ENCODE peak calls at places on chromosomes 1 and 21, in ten cellular contexts. One of them, this sample, is unnamed.

GRCh38 chr1:34268311-34269042 is 91.8 kb downstream of the C1orf94 start:
- DNase-seq in NAMALWA: peak
- DNase-seq in activated T-helper 1 cell treated with anti-CD3 and anti-CD28 coated beads, Interleukin-12 subunit alpha, Interleukin-12 subunit beta, Interleukin-2, Interleukin-4 antibody, amounts not matched to agents 30 ng/mL and 10 ng/mL and 1 ng/mL, durations not matched to agents 14 hours and 24 hours and 36 hours: no peak
- DNase-seq in anterior cingulate cortex: peak
- DNase-seq in NCI-H1930: no peak
- DNase-seq in breast epithelium: no peak
- DNase-seq in endothelial cell: no peak
- DNase-seq in COR-L47: no peak
- DNase-seq in fibroblast of lung: no peak
- DNase-seq in LoVo: peak
- DNase-seq in this sample: no peak

GRCh38 chr1:3910049-3910731 is 10.1 kb upstream of the C1orf174 start:
- DNase-seq in endothelial cell: no peak
- DNase-seq in COR-L47: no peak
- DNase-seq in NAMALWA: peak
- DNase-seq in activated T-helper 1 cell treated with anti-CD3 and anti-CD28 coated beads, Interleukin-12 subunit alpha, Interleukin-12 subunit beta, Interleukin-2, Interleukin-4 antibody, amounts not matched to agents 30 ng/mL and 10 ng/mL and 1 ng/mL, durations not matched to agents 14 hours and 24 hours and 36 hours: no peak
- DNase-seq in LoVo: no peak
- DNase-seq in anterior cingulate cortex: no peak
- DNase-seq in fibroblast of lung: no peak
- DNase-seq in NCI-H1930: no peak
- DNase-seq in breast epithelium: no peak
- DNase-seq in this sample: no peak

GRCh38 chr1:198373376-198373775 is 167.1 kb downstream of the ATP6V1G3 start:
- DNase-seq in LoVo: no peak
- DNase-seq in breast epithelium: no peak
- DNase-seq in NAMALWA: no peak
- DNase-seq in COR-L47: no peak
- DNase-seq in endothelial cell: no peak
- DNase-seq in activated T-helper 1 cell treated with anti-CD3 and anti-CD28 coated beads, Interleukin-12 subunit alpha, Interleukin-12 subunit beta, Interleukin-2, Interleukin-4 antibody, amounts not matched to agents 30 ng/mL and 10 ng/mL and 1 ng/mL, durations not matched to agents 14 hours and 24 hours and 36 hours: no peak
- DNase-seq in NCI-H1930: no peak
- DNase-seq in anterior cingulate cortex: no peak
- DNase-seq in fibroblast of lung: peak
- DNase-seq in this sample: no peak

GRCh38 chr1:74145086-74145485 is 52.9 kb downstream of the LRRIQ3 start:
- DNase-seq in fibroblast of lung: no peak
- DNase-seq in COR-L47: no peak
- DNase-seq in breast epithelium: no peak
- DNase-seq in activated T-helper 1 cell treated with anti-CD3 and anti-CD28 coated beads, Interleukin-12 subunit alpha, Interleukin-12 subunit beta, Interleukin-2, Interleukin-4 antibody, amounts not matched to agents 30 ng/mL and 10 ng/mL and 1 ng/mL, durations not matched to agents 14 hours and 24 hours and 36 hours: no peak
- DNase-seq in anterior cingulate cortex: no peak
- DNase-seq in endothelial cell: no peak
- DNase-seq in NAMALWA: no peak
- DNase-seq in LoVo: no peak
- DNase-seq in NCI-H1930: no peak
- DNase-seq in this sample: no peak

GRCh38 chr21:33552093-33552998 is 9.5 kb downstream of the SON start:
- DNase-seq in breast epithelium: no peak
- DNase-seq in LoVo: no peak
- DNase-seq in NCI-H1930: no peak
- DNase-seq in fibroblast of lung: no peak
- DNase-seq in COR-L47: no peak
- DNase-seq in anterior cingulate cortex: no peak
- DNase-seq in activated T-helper 1 cell treated with anti-CD3 and anti-CD28 coated beads, Interleukin-12 subunit alpha, Interleukin-12 subunit beta, Interleukin-2, Interleukin-4 antibody, amounts not matched to agents 30 ng/mL and 10 ng/mL and 1 ng/mL, durations not matched to agents 14 hours and 24 hours and 36 hours: no peak
- DNase-seq in NAMALWA: peak
- DNase-seq in endothelial cell: no peak
- DNase-seq in this sample: no peak

GRCh38 chr1:68149110-68149798 is 83.1 kb downstream of the WLS start:
- DNase-seq in NCI-H1930: no peak
- DNase-seq in LoVo: no peak
- DNase-seq in NAMALWA: no peak
- DNase-seq in anterior cingulate cortex: no peak
- DNase-seq in fibroblast of lung: no peak
- DNase-seq in activated T-helper 1 cell treated with anti-CD3 and anti-CD28 coated beads, Interleukin-12 subunit alpha, Interleukin-12 subunit beta, Interleukin-2, Interleukin-4 antibody, amounts not matched to agents 30 ng/mL and 10 ng/mL and 1 ng/mL, durations not matched to agents 14 hours and 24 hours and 36 hours: no peak
- DNase-seq in breast epithelium: no peak
- DNase-seq in endothelial cell: no peak
- DNase-seq in COR-L47: no peak
- DNase-seq in this sample: no peak

GRCh38 chr1:174074757-174075156 is 52.6 kb upstream of the RC3H1 start:
- DNase-seq in breast epithelium: no peak
- DNase-seq in fibroblast of lung: peak
- DNase-seq in anterior cingulate cortex: no peak
- DNase-seq in endothelial cell: no peak
- DNase-seq in COR-L47: no peak
- DNase-seq in NAMALWA: peak
- DNase-seq in LoVo: peak
- DNase-seq in activated T-helper 1 cell treated with anti-CD3 and anti-CD28 coated beads, Interleukin-12 subunit alpha, Interleukin-12 subunit beta, Interleukin-2, Interleukin-4 antibody, amounts not matched to agents 30 ng/mL and 10 ng/mL and 1 ng/mL, durations not matched to agents 14 hours and 24 hours and 36 hours: no peak
- DNase-seq in NCI-H1930: no peak
- DNase-seq in this sample: peak

GRCh38 chr1:10941891-10942541 is 70.4 kb upstream of the TARDBP start:
- DNase-seq in fibroblast of lung: peak
- DNase-seq in COR-L47: no peak
- DNase-seq in breast epithelium: no peak
- DNase-seq in endothelial cell: peak
- DNase-seq in activated T-helper 1 cell treated with anti-CD3 and anti-CD28 coated beads, Interleukin-12 subunit alpha, Interleukin-12 subunit beta, Interleukin-2, Interleukin-4 antibody, amounts not matched to agents 30 ng/mL and 10 ng/mL and 1 ng/mL, durations not matched to agents 14 hours and 24 hours and 36 hours: peak
- DNase-seq in LoVo: peak
- DNase-seq in NAMALWA: peak
- DNase-seq in anterior cingulate cortex: no peak
- DNase-seq in NCI-H1930: peak
- DNase-seq in this sample: no peak

GRCh38 chr1:39572379-39573096 is 4.1 kb downstream of the PABPC4 start:
- DNase-seq in breast epithelium: no peak
- DNase-seq in LoVo: no peak
- DNase-seq in NCI-H1930: no peak
- DNase-seq in activated T-helper 1 cell treated with anti-CD3 and anti-CD28 coated beads, Interleukin-12 subunit alpha, Interleukin-12 subunit beta, Interleukin-2, Interleukin-4 antibody, amounts not matched to agents 30 ng/mL and 10 ng/mL and 1 ng/mL, durations not matched to agents 14 hours and 24 hours and 36 hours: no peak
- DNase-seq in anterior cingulate cortex: no peak
- DNase-seq in endothelial cell: no peak
- DNase-seq in COR-L47: no peak
- DNase-seq in NAMALWA: no peak
- DNase-seq in fibroblast of lung: no peak
- DNase-seq in this sample: no peak

GRCh38 chr1:226060976-226061792 is 1.3 kb upstream of the H3-3A start:
- DNase-seq in anterior cingulate cortex: no peak
- DNase-seq in fibroblast of lung: peak
- DNase-seq in endothelial cell: no peak
- DNase-seq in NCI-H1930: no peak
- DNase-seq in LoVo: no peak
- DNase-seq in NAMALWA: peak
- DNase-seq in activated T-helper 1 cell treated with anti-CD3 and anti-CD28 coated beads, Interleukin-12 subunit alpha, Interleukin-12 subunit beta, Interleukin-2, Interleukin-4 antibody, amounts not matched to agents 30 ng/mL and 10 ng/mL and 1 ng/mL, durations not matched to agents 14 hours and 24 hours and 36 hours: no peak
- DNase-seq in breast epithelium: no peak
- DNase-seq in COR-L47: no peak
- DNase-seq in this sample: peak

GRCh38 chr1:61498342-61498741 is 226.6 kb downstream of the TM2D1 start:
- DNase-seq in NCI-H1930: no peak
- DNase-seq in COR-L47: no peak
- DNase-seq in anterior cingulate cortex: no peak
- DNase-seq in NAMALWA: no peak
- DNase-seq in endothelial cell: no peak
- DNase-seq in breast epithelium: no peak
- DNase-seq in fibroblast of lung: no peak
- DNase-seq in activated T-helper 1 cell treated with anti-CD3 and anti-CD28 coated beads, Interleukin-12 subunit alpha, Interleukin-12 subunit beta, Interleukin-2, Interleukin-4 antibody, amounts not matched to agents 30 ng/mL and 10 ng/mL and 1 ng/mL, durations not matched to agents 14 hours and 24 hours and 36 hours: no peak
- DNase-seq in LoVo: no peak
- DNase-seq in this sample: no peak

GRCh38 chr1:61380561-61380960 is 298.2 kb downstream of the NFIA start:
- DNase-seq in NCI-H1930: no peak
- DNase-seq in anterior cingulate cortex: no peak
- DNase-seq in NAMALWA: no peak
- DNase-seq in endothelial cell: no peak
- DNase-seq in LoVo: no peak
- DNase-seq in fibroblast of lung: no peak
- DNase-seq in breast epithelium: no peak
- DNase-seq in activated T-helper 1 cell treated with anti-CD3 and anti-CD28 coated beads, Interleukin-12 subunit alpha, Interleukin-12 subunit beta, Interleukin-2, Interleukin-4 antibody, amounts not matched to agents 30 ng/mL and 10 ng/mL and 1 ng/mL, durations not matched to agents 14 hours and 24 hours and 36 hours: no peak
- DNase-seq in COR-L47: no peak
- DNase-seq in this sample: no peak

GRCh38 chr1:201254625-201255469 is 28.5 kb upstream of the PKP1 start:
- DNase-seq in anterior cingulate cortex: no peak
- DNase-seq in NCI-H1930: peak
- DNase-seq in breast epithelium: peak
- DNase-seq in COR-L47: peak
- DNase-seq in fibroblast of lung: peak
- DNase-seq in endothelial cell: peak
- DNase-seq in NAMALWA: peak
- DNase-seq in LoVo: peak
- DNase-seq in activated T-helper 1 cell treated with anti-CD3 and anti-CD28 coated beads, Interleukin-12 subunit alpha, Interleukin-12 subunit beta, Interleukin-2, Interleukin-4 antibody, amounts not matched to agents 30 ng/mL and 10 ng/mL and 1 ng/mL, durations not matched to agents 14 hours and 24 hours and 36 hours: peak
- DNase-seq in this sample: peak

GRCh38 chr1:36239941-36240637 is 15.8 kb downstream of the THRAP3 start:
- DNase-seq in breast epithelium: no peak
- DNase-seq in activated T-helper 1 cell treated with anti-CD3 and anti-CD28 coated beads, Interleukin-12 subunit alpha, Interleukin-12 subunit beta, Interleukin-2, Interleukin-4 antibody, amounts not matched to agents 30 ng/mL and 10 ng/mL and 1 ng/mL, durations not matched to agents 14 hours and 24 hours and 36 hours: no peak
- DNase-seq in COR-L47: peak
- DNase-seq in NCI-H1930: no peak
- DNase-seq in fibroblast of lung: peak
- DNase-seq in LoVo: no peak
- DNase-seq in endothelial cell: no peak
- DNase-seq in anterior cingulate cortex: no peak
- DNase-seq in NAMALWA: no peak
- DNase-seq in this sample: peak

GRCh38 chr1:8814870-8815269 is 2.6 kb downstream of the RERE start:
- DNase-seq in breast epithelium: no peak
- DNase-seq in NAMALWA: peak
- DNase-seq in NCI-H1930: no peak
- DNase-seq in endothelial cell: peak
- DNase-seq in activated T-helper 1 cell treated with anti-CD3 and anti-CD28 coated beads, Interleukin-12 subunit alpha, Interleukin-12 subunit beta, Interleukin-2, Interleukin-4 antibody, amounts not matched to agents 30 ng/mL and 10 ng/mL and 1 ng/mL, durations not matched to agents 14 hours and 24 hours and 36 hours: no peak
- DNase-seq in LoVo: no peak
- DNase-seq in COR-L47: no peak
- DNase-seq in anterior cingulate cortex: peak
- DNase-seq in fibroblast of lung: no peak
- DNase-seq in this sample: peak

GRCh38 chr1:174258148-174258550 is 98.8 kb downstream of the RABGAP1L start:
- DNase-seq in anterior cingulate cortex: peak
- DNase-seq in COR-L47: peak
- DNase-seq in LoVo: peak
- DNase-seq in NAMALWA: peak
- DNase-seq in activated T-helper 1 cell treated with anti-CD3 and anti-CD28 coated beads, Interleukin-12 subunit alpha, Interleukin-12 subunit beta, Interleukin-2, Interleukin-4 antibody, amounts not matched to agents 30 ng/mL and 10 ng/mL and 1 ng/mL, durations not matched to agents 14 hours and 24 hours and 36 hours: peak
- DNase-seq in endothelial cell: peak
- DNase-seq in fibroblast of lung: peak
- DNase-seq in NCI-H1930: no peak
- DNase-seq in breast epithelium: no peak
- DNase-seq in this sample: peak

GRCh38 chr1:30515746-30516504 is 207.5 kb downstream of the MATN1 start:
- DNase-seq in LoVo: no peak
- DNase-seq in breast epithelium: no peak
- DNase-seq in NCI-H1930: no peak
- DNase-seq in NAMALWA: no peak
- DNase-seq in activated T-helper 1 cell treated with anti-CD3 and anti-CD28 coated beads, Interleukin-12 subunit alpha, Interleukin-12 subunit beta, Interleukin-2, Interleukin-4 antibody, amounts not matched to agents 30 ng/mL and 10 ng/mL and 1 ng/mL, durations not matched to agents 14 hours and 24 hours and 36 hours: no peak
- DNase-seq in anterior cingulate cortex: no peak
- DNase-seq in fibroblast of lung: no peak
- DNase-seq in COR-L47: no peak
- DNase-seq in endothelial cell: no peak
- DNase-seq in this sample: no peak

GRCh38 chr1:220226752-220227151 is 45.5 kb downstream of the RAB3GAP2 start:
- DNase-seq in LoVo: no peak
- DNase-seq in activated T-helper 1 cell treated with anti-CD3 and anti-CD28 coated beads, Interleukin-12 subunit alpha, Interleukin-12 subunit beta, Interleukin-2, Interleukin-4 antibody, amounts not matched to agents 30 ng/mL and 10 ng/mL and 1 ng/mL, durations not matched to agents 14 hours and 24 hours and 36 hours: no peak
- DNase-seq in COR-L47: no peak
- DNase-seq in breast epithelium: no peak
- DNase-seq in fibroblast of lung: no peak
- DNase-seq in endothelial cell: no peak
- DNase-seq in anterior cingulate cortex: no peak
- DNase-seq in NCI-H1930: no peak
- DNase-seq in NAMALWA: no peak
- DNase-seq in this sample: no peak

GRCh38 chr21:42523941-42524340 is 10.3 kb downstream of the SLC37A1 start:
- DNase-seq in fibroblast of lung: no peak
- DNase-seq in endothelial cell: no peak
- DNase-seq in breast epithelium: no peak
- DNase-seq in anterior cingulate cortex: no peak
- DNase-seq in activated T-helper 1 cell treated with anti-CD3 and anti-CD28 coated beads, Interleukin-12 subunit alpha, Interleukin-12 subunit beta, Interleukin-2, Interleukin-4 antibody, amounts not matched to agents 30 ng/mL and 10 ng/mL and 1 ng/mL, durations not matched to agents 14 hours and 24 hours and 36 hours: no peak
- DNase-seq in COR-L47: no peak
- DNase-seq in NCI-H1930: peak
- DNase-seq in NAMALWA: no peak
- DNase-seq in LoVo: no peak
- DNase-seq in this sample: peak

This sample was measured in small intestine.